ENCODE peak calls at places on chromosomes 5 and 9, in eight cellular contexts. Y, S, H, L, F, I, N and V are unnamed samples.
A peak's percentile ranks its signal among the peaks of the same experiment; 100 is the strongest.

GRCh38 chr9:12884736-12885395 is 110.0 kb downstream of the LURAP1L start:
- DNase-seq in Y (no peak), S (peak; percentile 32), H (peak; percentile 34), L (no peak), F (no peak), I (peak; percentile 87), N (peak; percentile 84), V (no peak)

GRCh38 chr5:140869555-140869886 is 764 bp downstream of the PCDHA11 start:
- DNase-seq in Y (peak; percentile 4), S (no peak), H (no peak), L (no peak), F (no peak), I (peak; percentile 18), N (no peak), V (no peak)

GRCh38 chr5:98474802-98475201 is 298.7 kb upstream of the RGMB start:
- DNase-seq in Y (no peak), S (no peak), H (no peak), L (no peak), F (no peak), I (no peak), N (no peak), V (no peak)

GRCh38 chr9:98164912-98165311 is 27.5 kb downstream of the CORO2A start:
- DNase-seq in Y (no peak), S (no peak), H (no peak), L (no peak), F (no peak), I (no peak), N (no peak), V (no peak)

GRCh38 chr5:40679998-40680681 is 425 bp downstream of the PTGER4 start:
- DNase-seq in Y (no peak), S (no peak), H (no peak), L (no peak), F (peak; percentile 3), I (no peak), N (no peak), V (no peak)

GRCh38 chr5:50969207-50970145 is 303.0 kb downstream of the PARP8 start:
- DNase-seq in Y (no peak), S (no peak), H (no peak), L (no peak), F (peak; percentile 12), I (no peak), N (no peak), V (peak; percentile 50)

GRCh38 chr9:134502261-134503211 is 139.1 kb upstream of the COL5A1 start:
- DNase-seq in Y (no peak), S (peak; percentile 98), H (peak; percentile 50), L (peak; percentile 70), F (no peak), I (peak; percentile 29), N (peak; percentile 94), V (no peak)

GRCh38 chr9:94086468-94086867 is 2.2 kb downstream of the PTPDC1 start:
- DNase-seq in Y (no peak), S (no peak), H (no peak), L (no peak), F (no peak), I (peak; percentile 84), N (peak; percentile 87), V (no peak)

GRCh38 chr5:107418071-107418470 is 252.7 kb downstream of the EFNA5 start:
- DNase-seq in Y (no peak), S (no peak), H (no peak), L (no peak), F (no peak), I (no peak), N (no peak), V (no peak)

GRCh38 chr5:69024241-69024651 is 69.6 kb upstream of the SLC30A5 start:
- DNase-seq in Y (peak; percentile 53), S (peak; percentile 39), H (peak; percentile 55), L (no peak), F (no peak), I (peak; percentile 58), N (peak; percentile 74), V (no peak)

GRCh38 chr9:35333551-35333950 is 156.4 kb upstream of the RUSC2 start:
- DNase-seq in Y (no peak), S (no peak), H (no peak), L (no peak), F (no peak), I (peak; percentile 69), N (no peak), V (no peak)

GRCh38 chr5:127870914-127871313 is 167.7 kb downstream of the CCDC192 start:
- DNase-seq in Y (no peak), S (no peak), H (no peak), L (peak; percentile 69), F (no peak), I (peak; percentile 32), N (peak; percentile 53), V (no peak)

GRCh38 chr9:6922124-6922676 is 164.4 kb downstream of the KDM4C start:
- DNase-seq in Y (no peak), S (no peak), H (no peak), L (no peak), F (no peak), I (peak; percentile 22), N (peak; percentile 61), V (no peak)

GRCh38 chr5:111703662-111704061 is 53.3 kb downstream of the NREP start:
- DNase-seq in Y (peak; percentile 93), S (no peak), H (no peak), L (no peak), F (no peak), I (no peak), N (no peak), V (no peak)

GRCh38 chr5:78050888-78051287 is 243.6 kb downstream of the AP3B1 start:
- DNase-seq in Y (no peak), S (no peak), H (no peak), L (no peak), F (no peak), I (peak; percentile 50), N (no peak), V (no peak)

GRCh38 chr5:158819095-158819494 is 280.6 kb downstream of the EBF1 start:
- DNase-seq in Y (peak; percentile 68), S (no peak), H (no peak), L (no peak), F (no peak), I (no peak), N (no peak), V (no peak)

DNA sequence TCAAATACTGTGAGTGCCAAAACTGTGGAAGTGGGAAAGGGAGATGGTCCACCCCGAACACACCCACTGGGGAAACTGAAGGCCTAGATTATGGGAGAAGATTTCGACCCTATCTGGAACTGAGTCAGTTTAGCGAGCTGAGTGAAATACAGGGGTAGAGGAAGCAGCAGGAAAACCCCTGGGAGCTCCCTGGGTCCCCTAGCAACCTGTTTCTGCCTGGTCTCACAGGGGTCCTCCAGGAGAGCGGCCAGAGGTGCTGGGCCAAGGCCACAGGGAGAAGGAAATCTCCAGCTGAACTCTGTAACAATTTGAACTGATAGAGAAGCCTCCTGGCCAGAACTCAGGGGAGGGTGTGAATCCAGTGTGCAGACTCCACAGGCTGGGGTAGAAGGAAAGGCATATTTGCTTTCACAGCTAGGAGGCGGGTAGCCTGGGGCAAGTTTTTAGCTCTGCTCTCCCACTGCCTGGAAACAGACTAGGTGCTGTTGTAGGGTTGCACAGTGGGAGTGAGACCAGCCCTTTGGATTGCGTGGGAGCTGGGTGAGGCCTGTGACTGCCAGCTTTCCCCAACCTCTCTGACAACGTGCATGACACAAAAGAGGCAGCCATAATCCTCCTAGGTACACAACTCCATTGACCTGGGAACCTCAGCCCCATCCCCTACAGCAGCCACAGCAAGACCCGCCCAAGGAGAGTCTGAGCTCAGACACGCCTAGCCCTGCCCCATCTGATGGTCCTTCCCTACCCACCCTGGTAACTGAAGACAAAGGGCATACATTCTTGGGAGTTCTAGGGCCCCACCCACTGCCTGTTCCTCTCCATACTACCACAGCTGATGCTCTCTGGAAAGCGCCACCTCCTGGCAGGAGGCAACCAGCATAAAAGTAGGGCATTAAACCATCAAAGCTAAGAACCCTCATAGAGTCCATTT is 78.8 kb upstream of the GPBP1 start:
- DNase-seq in Y (peak; percentile 27), S (no peak), H (peak; percentile 58), L (no peak), F (no peak), I (peak; percentile 8), N (peak; percentile 40), V (no peak)
- TF ChIP-seq CTCF in Y (peak; percentile 67), S (no peak), H (peak; percentile 59), L (no peak), F (no peak), I (peak; percentile 33), N (no peak), V (no peak)

DNA sequence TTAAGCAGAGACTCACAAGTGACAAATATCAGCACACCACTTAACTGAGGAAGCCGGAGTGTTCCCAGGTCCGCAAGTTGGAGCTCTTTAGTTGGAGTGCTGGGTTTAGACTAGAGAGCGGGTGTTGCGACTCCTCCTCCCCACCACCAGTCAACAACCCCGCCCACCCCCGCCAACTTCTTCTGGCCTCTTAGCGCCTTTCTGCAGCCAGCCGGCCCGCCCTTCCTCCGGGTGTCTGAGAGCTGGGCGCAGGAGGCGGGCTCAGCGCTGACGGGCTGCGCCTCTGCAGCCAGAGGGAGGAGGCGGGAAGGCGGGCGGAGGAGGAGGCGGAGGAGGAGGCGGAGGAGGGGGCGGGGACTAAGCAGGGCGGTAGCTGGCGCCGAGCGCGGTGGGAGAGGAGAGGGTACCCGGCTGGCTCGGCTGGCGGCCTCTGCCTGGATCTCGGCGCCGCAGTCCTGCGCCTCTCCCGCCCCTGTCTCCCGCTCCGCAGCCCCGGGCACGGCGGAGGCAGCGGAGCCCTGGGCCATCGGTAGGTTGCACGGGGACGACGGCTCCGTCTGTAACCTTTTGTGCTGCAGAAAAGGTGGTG is at the start of gene MACIR:
- DNase-seq in Y (peak; percentile 96), S (peak; percentile 86), H (peak; percentile 93), L (peak; percentile 97), F (peak; percentile 93), I (peak; percentile 91), N (peak; percentile 98), V (peak; percentile 98)
- TF ChIP-seq CTCF in Y (peak; percentile 11), S (no peak), H (no peak), L (peak; percentile 17), F (no peak), I (no peak), N (no peak), V (no peak)

GRCh38 chr9:38488156-38488698 is 64.0 kb upstream of the IGFBPL1 start:
- DNase-seq in Y (no peak), S (no peak), H (no peak), L (no peak), F (no peak), I (no peak), N (no peak), V (no peak)
- TF ChIP-seq CTCF in Y (no peak), S (no peak), H (no peak), L (no peak), F (no peak), I (no peak), N (no peak), V (no peak)

DNA sequence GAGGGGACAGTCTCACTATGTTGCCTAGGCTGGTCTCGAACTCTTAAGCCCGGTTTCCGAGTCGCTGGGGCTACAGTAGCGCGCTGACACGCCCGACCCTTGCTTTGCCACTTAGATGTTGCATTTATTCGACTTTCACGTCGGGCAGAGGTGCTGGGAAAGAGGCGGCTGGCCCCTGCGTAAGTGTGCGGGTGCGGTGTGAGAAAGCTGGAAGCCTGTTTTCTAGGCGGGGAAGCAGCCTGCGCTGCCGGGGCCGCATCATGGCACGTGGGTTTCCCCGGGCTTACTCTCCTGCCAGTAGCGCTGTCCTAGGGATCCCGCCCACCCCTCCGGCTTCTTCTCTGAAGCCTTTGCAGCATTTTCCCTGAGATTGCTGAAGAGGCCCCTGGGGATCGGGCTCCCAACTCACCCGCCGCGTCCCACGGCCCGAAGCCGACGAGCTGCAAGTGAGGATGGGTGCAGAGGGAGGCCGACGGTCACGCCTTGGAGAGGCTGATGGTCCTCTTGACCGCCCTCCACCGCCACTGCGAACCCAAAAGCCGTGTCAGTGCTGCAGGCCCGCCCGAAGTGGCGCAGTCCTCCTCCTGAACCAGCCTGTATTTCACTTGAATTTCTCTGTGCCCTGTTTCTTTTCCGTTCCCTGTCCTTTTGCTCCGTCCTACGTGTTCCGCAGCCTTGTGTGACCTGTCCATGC is 5.8 kb upstream of the TRIM41 start:
- DNase-seq in Y (peak; percentile 82), S (peak; percentile 65), H (peak; percentile 57), L (no peak), F (peak; percentile 49), I (peak; percentile 35), N (peak; percentile 80), V (peak; percentile 68)
- TF ChIP-seq CTCF in Y (peak; percentile 67), S (no peak), H (no peak), L (no peak), F (peak; percentile 19), I (no peak), N (no peak), V (no peak)